ENCODE peak calls at places on chromosomes 3 and 15, in five cellular contexts. C, T, H, L and G are unnamed samples.
A peak's percentile ranks its signal among the peaks of the same experiment; 100 is the strongest.

GRCh38 chr3:115632026-115632425 is 8.7 kb downstream of the GAP43 start:
- DNase-seq in T (no peak), L (no peak), H (no peak), C (no peak), G (no peak)

GRCh38 chr3:3461317-3461716 is 281.8 kb upstream of the CRBN start:
- DNase-seq in H (no peak), T (no peak), C (no peak), L (no peak), G (no peak)

GRCh38 chr3:9746330-9746729 is 3.4 kb upstream of the OGG1 start:
- DNase-seq in H (no peak), C (peak; percentile 84), L (no peak), T (no peak), G (no peak)

GRCh38 chr15:40493089-40493840 is 22.5 kb downstream of the CHST14 start:
- DNase-seq in C (no peak), T (no peak), L (no peak), H (no peak), G (no peak)

GRCh38 chr3:39150803-39151631 is 2.4 kb downstream of the CSRNP1 start:
- DNase-seq in L (peak; percentile 96), H (peak; percentile 90), T (peak; percentile 95), C (peak; percentile 97), G (peak; percentile 87)

GRCh38 chr3:12471228-12471627 is 13.1 kb upstream of the TSEN2 start:
- DNase-seq in H (no peak), C (no peak), T (no peak), L (no peak), G (no peak)

GRCh38 chr3:19961960-19962359 is 15.1 kb downstream of the RAB5A start:
- DNase-seq in T (no peak), C (no peak), L (no peak), H (no peak), G (no peak)

GRCh38 chr15:29139540-29140459 is 129.8 kb downstream of the NSMCE3 start:
- DNase-seq in L (no peak), T (peak; percentile 52), C (peak; percentile 23), H (no peak), G (peak; percentile 48)

GRCh38 chr15:41811432-41812195 is 16.3 kb upstream of the JMJD7 start:
- DNase-seq in L (peak; percentile 89), H (peak; percentile 91), T (peak; percentile 85), C (peak; percentile 87), G (peak; percentile 84)

GRCh38 chr3:155442066-155442465 is 148.6 kb upstream of the STRIT1 start:
- DNase-seq in H (no peak), L (no peak), T (no peak), C (no peak), G (no peak)

GRCh38 chr3:11764931-11765363 is 81.7 kb downstream of the TAMM41 start:
- DNase-seq in H (no peak), T (peak; percentile 73), C (peak; percentile 45), L (no peak), G (no peak)

GRCh38 chr3:111762535-111762934 is 96.5 kb upstream of the PHLDB2 start:
- DNase-seq in H (no peak), C (peak; percentile 62), T (no peak), L (no peak), G (no peak)

GRCh38 chr3:94159062-94159726 is 96.3 kb downstream of the NSUN3 start:
- DNase-seq in H (no peak), C (peak; percentile 60), T (peak; percentile 70), L (no peak), G (no peak)

GRCh38 chr3:8607285-8608040 is 37.1 kb downstream of the SSUH2 start:
- DNase-seq in T (no peak), C (peak; percentile 83), H (no peak), L (peak; percentile 79), G (peak; percentile 62)

GRCh38 chr3:50983887-50984286 is 309.2 kb downstream of the DOCK3 start:
- DNase-seq in T (no peak), H (no peak), C (no peak), L (no peak), G (no peak)

GRCh38 chr3:72418856-72419255 is 429.4 kb downstream of the SHQ1 start:
- DNase-seq in T (no peak), C (no peak), H (no peak), L (no peak), G (no peak)

GRCh38 chr3:42979044-42979962 is at the start of gene GASK1A:
- DNase-seq in L (peak; percentile 83), H (peak; percentile 87), C (no peak), T (no peak), G (peak; percentile 62)

GRCh38 chr3:153572654-153573053 is 410.6 kb downstream of the RAP2B start:
- DNase-seq in L (no peak), T (no peak), C (no peak), H (no peak), G (no peak)

GRCh38 chr3:32448686-32449474 is 53.8 kb downstream of the CMTM6 start:
- DNase-seq in C (no peak), H (no peak), T (no peak), L (peak; percentile 73), G (no peak)
- H3K27ac ChIP-seq in C (no peak overlapping the region), H (no peak overlapping the region), T (no peak overlapping the region), L (no peak overlapping the region), G (peak overlapping the region; percentile 50)

DNA sequence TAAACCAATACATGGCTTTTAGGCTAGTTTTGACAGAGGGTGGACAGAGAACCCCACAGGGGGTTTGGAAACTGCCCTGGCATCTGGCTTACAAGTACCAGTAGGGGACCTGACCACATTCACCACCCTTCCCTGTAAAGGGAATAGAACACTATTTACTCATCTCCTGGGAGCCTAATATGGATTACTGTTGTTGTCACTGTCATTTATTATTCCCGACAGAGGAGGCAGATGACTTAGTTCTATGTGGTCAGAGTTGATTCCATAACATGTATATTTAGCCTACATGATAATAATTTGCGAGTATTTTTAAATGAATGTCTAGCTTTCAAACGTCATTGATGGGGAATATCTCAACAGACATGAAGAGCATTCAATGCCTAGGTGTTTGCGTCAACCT is 15.9 kb downstream of the ZBTB38 start:
- DNase-seq in H (no peak), T (no peak), L (no peak), C (peak; percentile 71), G (no peak)
- H3K4me1 ChIP-seq in H (peaks cover 31% of the 10 kb centered on the region), T (no peaks in the 10 kb centered on the region), L (peaks cover 4% of the 10 kb centered on the region), C (peaks cover 2% of the 10 kb centered on the region), G (no peaks in the 10 kb centered on the region)

DNA sequence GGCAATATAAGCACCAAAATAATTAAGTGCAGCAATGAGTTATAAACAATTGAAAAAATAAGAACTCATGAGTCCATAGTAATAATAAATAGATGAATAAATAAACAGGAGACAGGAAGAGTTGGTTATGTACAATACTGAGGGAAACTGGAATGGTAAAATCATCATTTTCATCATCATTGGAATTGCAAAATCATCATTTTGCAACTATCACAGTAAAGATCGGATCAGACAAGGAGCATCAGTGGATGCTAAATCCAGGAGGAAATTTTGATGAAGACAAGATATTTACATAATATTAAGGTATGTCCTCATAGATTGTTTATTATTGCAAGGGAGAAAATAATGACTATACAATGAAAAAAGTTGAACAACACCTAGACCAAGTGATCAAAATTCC is 38.8 kb upstream of the ACAN start:
- DNase-seq in C (no peak), T (no peak), H (no peak), L (no peak), G (no peak)
- H3K27me3 ChIP-seq in C (peaks cover 9% of the 10 kb centered on the region), T (peaks cover 4% of the 10 kb centered on the region), H (peaks cover 20% of the 10 kb centered on the region), L (no peaks in the 10 kb centered on the region), G (peaks cover 30% of the 10 kb centered on the region)

GRCh38 chr15:57259511-57260143 is 116.7 kb upstream of the CGNL1 start:
- DNase-seq in L (no peak), T (no peak), H (no peak), C (no peak), G (no peak)
- H3K27ac ChIP-seq in L (peak overlapping the region; percentile 17), T (no peak overlapping the region), H (no peak overlapping the region), C (no peak overlapping the region), G (no peak overlapping the region)

DNA sequence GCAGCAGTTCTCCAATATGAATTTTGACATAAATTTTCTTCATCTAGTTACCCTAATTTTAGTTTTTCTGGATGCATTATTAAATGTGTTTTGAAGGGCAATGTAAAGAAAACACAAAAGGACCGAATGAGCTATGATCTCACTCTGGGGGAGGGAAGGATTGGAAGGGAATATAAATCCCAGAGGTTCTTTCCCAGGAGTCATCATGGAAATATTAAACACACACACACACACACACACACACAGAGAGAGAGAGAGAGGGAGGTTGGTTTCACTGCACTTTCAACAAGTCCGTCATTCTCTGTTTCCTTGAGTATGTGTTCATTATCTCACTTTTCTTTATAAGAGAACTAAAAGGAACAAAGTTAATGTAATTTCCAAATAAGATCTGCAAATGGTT is 70.7 kb upstream of the DCBLD2 start:
- DNase-seq in H (no peak), L (no peak), C (peak; percentile 97), T (peak; percentile 57), G (no peak)
- H3K4me1 ChIP-seq in H (no peaks in the 10 kb centered on the region), L (no peaks in the 10 kb centered on the region), C (peaks cover 16% of the 10 kb centered on the region), T (peaks cover 30% of the 10 kb centered on the region), G (no peaks in the 10 kb centered on the region)

GRCh38 chr3:126267169-126267975 is 87.0 kb upstream of the ALDH1L1 start:
- DNase-seq in T (peak; percentile 91), C (peak; percentile 93), L (peak; percentile 86), H (no peak), G (no peak)

GRCh38 chr3:126264952-126265351 is 84.6 kb upstream of the ALDH1L1 start:
- DNase-seq in C (no peak), L (no peak), H (no peak), T (no peak), G (no peak)

GRCh38 chr3:126267976-126268615 is 87.7 kb upstream of the ALDH1L1 start:
- DNase-seq in H (no peak), L (no peak), C (no peak), T (no peak), G (no peak)

GRCh38 chr3:126266291-126266840 is 86.0 kb upstream of the ALDH1L1 start:
- DNase-seq in H (no peak), C (peak; percentile 68), L (peak; percentile 75), T (no peak), G (no peak)

DNA sequence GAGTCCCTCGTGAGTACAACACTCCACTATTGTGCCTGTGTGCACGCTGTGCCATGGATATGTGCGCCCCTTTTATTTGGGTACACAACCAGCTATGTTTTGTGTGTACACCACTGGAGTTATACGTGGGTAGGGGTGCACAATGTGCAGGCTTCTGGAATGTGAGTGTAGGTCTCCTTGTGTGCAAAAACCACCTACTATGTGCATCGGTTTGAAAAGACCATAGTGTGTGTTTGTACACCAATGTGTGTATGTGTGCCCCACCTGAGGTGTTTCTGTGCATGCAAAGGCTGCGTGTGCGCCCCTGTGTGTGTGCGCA is 86.4 kb upstream of the ALDH1L1 start:
- DNase-seq in T (no peak), L (no peak), H (no peak), C (no peak), G (no peak)
- H3K27me3 ChIP-seq in T (no peaks in the 10 kb centered on the region), L (no peaks in the 10 kb centered on the region), H (peaks cover 11% of the 10 kb centered on the region), C (no peaks in the 10 kb centered on the region), G (no peaks in the 10 kb centered on the region)

DNA sequence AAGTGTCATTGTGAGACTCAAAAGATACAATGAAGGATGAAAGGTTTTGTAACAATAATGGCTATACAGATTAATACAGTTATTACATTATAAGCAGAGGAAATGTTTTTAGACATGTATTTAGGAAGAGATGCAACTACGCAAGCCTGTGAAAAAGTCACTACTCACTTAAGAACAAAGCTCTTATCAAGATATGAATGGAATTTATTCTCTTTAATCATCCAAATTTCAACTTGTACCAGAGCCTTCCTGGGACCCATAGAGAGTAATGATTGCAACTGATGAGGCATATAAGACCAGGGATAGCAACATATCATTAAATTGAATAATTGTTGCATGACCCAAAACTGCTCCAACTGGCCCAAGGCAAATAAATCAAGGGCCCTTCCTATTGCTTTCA is 43.1 kb downstream of the P3H2 start:
- DNase-seq in T (no peak), L (no peak), H (no peak), C (no peak), G (no peak)
- H3K27ac ChIP-seq in T (peak overlapping the region; percentile 98), L (no peak overlapping the region), H (no peak overlapping the region), C (peak overlapping the region; percentile 90), G (peak overlapping the region; percentile 9)